ENCODE peak calls at places on chromosomes 2 and 18, in four cellular contexts. One of them, this sample, is unnamed.

GRCh38 chr18:48817021-48817461 is 133.7 kb downstream of the SMAD7 start:
- DNase-seq in stimulated activated CD4-positive, alpha-beta T cell treated with anti-CD3 and anti-CD28 coated beads, Interleukin-15, amount 100 ng/mL, for 1 hour: no peak
- DNase-seq in AG09309: no peak
- DNase-seq in midbrain: no peak
- DNase-seq in this sample: no peak

GRCh38 chr2:9665903-9666302 is 35.1 kb upstream of the YWHAQ start:
- DNase-seq in stimulated activated CD4-positive, alpha-beta T cell treated with anti-CD3 and anti-CD28 coated beads, Interleukin-15, amount 100 ng/mL, for 1 hour: no peak
- DNase-seq in AG09309: peak
- DNase-seq in midbrain: no peak
- DNase-seq in this sample: no peak

GRCh38 chr2:2022941-2023586 is 278.7 kb upstream of the PXDN start:
- DNase-seq in midbrain: no peak
- DNase-seq in AG09309: no peak
- DNase-seq in stimulated activated CD4-positive, alpha-beta T cell treated with anti-CD3 and anti-CD28 coated beads, Interleukin-15, amount 100 ng/mL, for 1 hour: no peak
- DNase-seq in this sample: no peak

GRCh38 chr2:214607051-214607450 is 196.2 kb downstream of the VWC2L start:
- DNase-seq in midbrain: no peak
- DNase-seq in AG09309: no peak
- DNase-seq in stimulated activated CD4-positive, alpha-beta T cell treated with anti-CD3 and anti-CD28 coated beads, Interleukin-15, amount 100 ng/mL, for 1 hour: no peak
- DNase-seq in this sample: no peak

GRCh38 chr2:46500801-46501200 is 21.4 kb downstream of the TMEM247 start:
- DNase-seq in stimulated activated CD4-positive, alpha-beta T cell treated with anti-CD3 and anti-CD28 coated beads, Interleukin-15, amount 100 ng/mL, for 1 hour: no peak
- DNase-seq in AG09309: no peak
- DNase-seq in midbrain: no peak
- DNase-seq in this sample: no peak

GRCh38 chr2:126862730-126863129 is 36.0 kb upstream of the TEX51 start:
- DNase-seq in AG09309: no peak
- DNase-seq in stimulated activated CD4-positive, alpha-beta T cell treated with anti-CD3 and anti-CD28 coated beads, Interleukin-15, amount 100 ng/mL, for 1 hour: no peak
- DNase-seq in midbrain: no peak
- DNase-seq in this sample: no peak

GRCh38 chr2:205816268-205816667 is 134.0 kb downstream of the NRP2 start:
- DNase-seq in AG09309: no peak
- DNase-seq in midbrain: no peak
- DNase-seq in stimulated activated CD4-positive, alpha-beta T cell treated with anti-CD3 and anti-CD28 coated beads, Interleukin-15, amount 100 ng/mL, for 1 hour: no peak
- DNase-seq in this sample: no peak

GRCh38 chr2:106886916-106887758 is 1.2 kb upstream of the ST6GAL2 start:
- DNase-seq in AG09309: no peak
- DNase-seq in midbrain: no peak
- DNase-seq in stimulated activated CD4-positive, alpha-beta T cell treated with anti-CD3 and anti-CD28 coated beads, Interleukin-15, amount 100 ng/mL, for 1 hour: no peak
- DNase-seq in this sample: no peak

GRCh38 chr2:239121600-239122012 is 273.7 kb downstream of the TWIST2 start:
- DNase-seq in stimulated activated CD4-positive, alpha-beta T cell treated with anti-CD3 and anti-CD28 coated beads, Interleukin-15, amount 100 ng/mL, for 1 hour: no peak
- DNase-seq in midbrain: peak
- DNase-seq in AG09309: no peak
- DNase-seq in this sample: peak

GRCh38 chr2:60446413-60447358 is 106.8 kb downstream of the BCL11A start:
- DNase-seq in AG09309: no peak
- DNase-seq in stimulated activated CD4-positive, alpha-beta T cell treated with anti-CD3 and anti-CD28 coated beads, Interleukin-15, amount 100 ng/mL, for 1 hour: no peak
- DNase-seq in midbrain: no peak
- DNase-seq in this sample: no peak

GRCh38 chr18:67269206-67269605 is 247.3 kb downstream of the DSEL start:
- DNase-seq in stimulated activated CD4-positive, alpha-beta T cell treated with anti-CD3 and anti-CD28 coated beads, Interleukin-15, amount 100 ng/mL, for 1 hour: no peak
- DNase-seq in midbrain: no peak
- DNase-seq in AG09309: no peak
- DNase-seq in this sample: no peak

GRCh38 chr2:164974221-164974620 is 18.9 kb upstream of the SLC38A11 start:
- DNase-seq in AG09309: no peak
- DNase-seq in stimulated activated CD4-positive, alpha-beta T cell treated with anti-CD3 and anti-CD28 coated beads, Interleukin-15, amount 100 ng/mL, for 1 hour: no peak
- DNase-seq in midbrain: no peak
- DNase-seq in this sample: no peak

GRCh38 chr2:83224591-83224990 is 1234.5 kb downstream of the SUCLG1 start:
- DNase-seq in stimulated activated CD4-positive, alpha-beta T cell treated with anti-CD3 and anti-CD28 coated beads, Interleukin-15, amount 100 ng/mL, for 1 hour: no peak
- DNase-seq in AG09309: no peak
- DNase-seq in midbrain: peak
- DNase-seq in this sample: no peak

GRCh38 chr18:53971331-53971730 is 253.1 kb downstream of the MBD2 start:
- DNase-seq in AG09309: no peak
- DNase-seq in stimulated activated CD4-positive, alpha-beta T cell treated with anti-CD3 and anti-CD28 coated beads, Interleukin-15, amount 100 ng/mL, for 1 hour: no peak
- DNase-seq in midbrain: no peak
- DNase-seq in this sample: no peak

GRCh38 chr2:5987117-5987787 is 295.1 kb downstream of the SOX11 start:
- DNase-seq in midbrain: no peak
- DNase-seq in AG09309: no peak
- DNase-seq in stimulated activated CD4-positive, alpha-beta T cell treated with anti-CD3 and anti-CD28 coated beads, Interleukin-15, amount 100 ng/mL, for 1 hour: no peak
- DNase-seq in this sample: no peak

GRCh38 chr18:75455249-75456183 is 28.0 kb upstream of the SMIM21 start:
- DNase-seq in AG09309: no peak
- DNase-seq in midbrain: peak
- DNase-seq in stimulated activated CD4-positive, alpha-beta T cell treated with anti-CD3 and anti-CD28 coated beads, Interleukin-15, amount 100 ng/mL, for 1 hour: no peak
- DNase-seq in this sample: no peak

GRCh38 chr2:85174943-85175342 is 41.8 kb downstream of the TCF7L1 start:
- DNase-seq in midbrain: no peak
- DNase-seq in AG09309: no peak
- DNase-seq in stimulated activated CD4-positive, alpha-beta T cell treated with anti-CD3 and anti-CD28 coated beads, Interleukin-15, amount 100 ng/mL, for 1 hour: no peak
- DNase-seq in this sample: no peak

GRCh38 chr2:65957886-65958285 is 477.0 kb upstream of the MEIS1 start:
- DNase-seq in AG09309: no peak
- DNase-seq in midbrain: no peak
- DNase-seq in stimulated activated CD4-positive, alpha-beta T cell treated with anti-CD3 and anti-CD28 coated beads, Interleukin-15, amount 100 ng/mL, for 1 hour: no peak
- DNase-seq in this sample: no peak

GRCh38 chr2:95025406-95026319 is at the start of gene MAL:
- DNase-seq in AG09309: no peak
- DNase-seq in midbrain: peak
- DNase-seq in stimulated activated CD4-positive, alpha-beta T cell treated with anti-CD3 and anti-CD28 coated beads, Interleukin-15, amount 100 ng/mL, for 1 hour: peak
- DNase-seq in this sample: no peak

GRCh38 chr2:72923833-72924352 is 6.6 kb downstream of the EMX1 start:
- DNase-seq in AG09309: no peak
- DNase-seq in stimulated activated CD4-positive, alpha-beta T cell treated with anti-CD3 and anti-CD28 coated beads, Interleukin-15, amount 100 ng/mL, for 1 hour: no peak
- DNase-seq in midbrain: no peak
- DNase-seq in this sample: no peak

GRCh38 chr18:76258209-76258608 is 236.8 kb downstream of the ZNF516 start:
- DNase-seq in midbrain: no peak
- DNase-seq in stimulated activated CD4-positive, alpha-beta T cell treated with anti-CD3 and anti-CD28 coated beads, Interleukin-15, amount 100 ng/mL, for 1 hour: no peak
- DNase-seq in AG09309: no peak
- DNase-seq in this sample: no peak

GRCh38 chr18:75482880-75483279 is 55.4 kb upstream of the SMIM21 start:
- DNase-seq in midbrain: no peak
- DNase-seq in stimulated activated CD4-positive, alpha-beta T cell treated with anti-CD3 and anti-CD28 coated beads, Interleukin-15, amount 100 ng/mL, for 1 hour: no peak
- DNase-seq in AG09309: no peak
- DNase-seq in this sample: no peak

GRCh38 chr2:96957299-96957698 is 29.1 kb downstream of the FAM178B start:
- DNase-seq in midbrain: no peak
- DNase-seq in stimulated activated CD4-positive, alpha-beta T cell treated with anti-CD3 and anti-CD28 coated beads, Interleukin-15, amount 100 ng/mL, for 1 hour: no peak
- DNase-seq in AG09309: no peak
- DNase-seq in this sample: peak

GRCh38 chr2:165114345-165114943 is 89.4 kb downstream of the SCN3A start:
- DNase-seq in midbrain: no peak
- DNase-seq in stimulated activated CD4-positive, alpha-beta T cell treated with anti-CD3 and anti-CD28 coated beads, Interleukin-15, amount 100 ng/mL, for 1 hour: no peak
- DNase-seq in AG09309: no peak
- DNase-seq in this sample: no peak

GRCh38 chr2:65037178-65037577 is 19.0 kb upstream of the CEP68 start:
- DNase-seq in midbrain: no peak
- DNase-seq in AG09309: no peak
- DNase-seq in stimulated activated CD4-positive, alpha-beta T cell treated with anti-CD3 and anti-CD28 coated beads, Interleukin-15, amount 100 ng/mL, for 1 hour: no peak
- DNase-seq in this sample: no peak